ENCODE peak calls at places on chromosomes 12 and 14, in five cellular contexts. U is uterus, F is fibroblast of lung, O is foreskin keratinocyte, K is HepG2. N is an unnamed sample.

GRCh38 chr14:50380455-50380854 is 16.2 kb downstream of the CDKL1 start:
- DNase-seq in U (no peak), F (no peak), O (no peak), K (no peak), N (no peak)

GRCh38 chr12:102953221-102953620 is 4.3 kb upstream of the ASCL1 start:
- DNase-seq in U (no peak), F (no peak), O (no peak), K (no peak), N (no peak)

GRCh38 chr12:113980537-113981337 is 14.6 kb upstream of the RBM19 start:
- DNase-seq in U (no peak), F (peak; percentile 55), O (peak; percentile 13), K (peak; percentile 47), N (no peak)

GRCh38 chr12:120264511-120265202 is 873 bp downstream of the PXN start:
- DNase-seq in U (peak; percentile 36), F (no peak), O (peak; percentile 89), K (no peak), N (no peak)

GRCh38 chr14:57871487-57872080 is 5.7 kb upstream of the SLC35F4 start:
- DNase-seq in U (no peak), F (peak; percentile 63), O (peak; percentile 14), K (peak; percentile 26), N (no peak)

GRCh38 chr12:5230151-5230550 is 186.5 kb downstream of the KCNA5 start:
- DNase-seq in U (no peak), F (peak; percentile 61), O (no peak), K (no peak), N (no peak)

GRCh38 chr12:53299101-53299453 is 418 bp upstream of the MYG1 start:
- DNase-seq in U (no peak), F (peak; percentile 76), O (no peak), K (peak; percentile 23), N (no peak)

GRCh38 chr12:91744613-91745012 is 401.0 kb downstream of the BTG1 start:
- DNase-seq in U (no peak), F (no peak), O (no peak), K (no peak), N (no peak)

GRCh38 chr12:87054225-87054624 is 798.0 kb upstream of the MGAT4C start:
- DNase-seq in U (no peak), F (peak; percentile 61), O (no peak), K (no peak), N (no peak)

GRCh38 chr14:101654051-101654450 is 92.8 kb downstream of the DIO3 start:
- DNase-seq in U (no peak), F (no peak), O (no peak), K (no peak), N (no peak)

GRCh38 chr12:90987101-90987500 is 17.7 kb downstream of the EPYC start:
- DNase-seq in U (no peak), F (peak; percentile 89), O (no peak), K (no peak), N (no peak)

GRCh38 chr12:64746663-64747062 is 12.5 kb downstream of the GNS start:
- DNase-seq in U (no peak), F (peak; percentile 37), O (no peak), K (no peak), N (no peak)

GRCh38 chr12:1130164-1130563 is 139.1 kb downstream of the ERC1 start:
- DNase-seq in U (no peak), F (peak; percentile 13), O (no peak), K (peak; percentile 83), N (no peak)

GRCh38 chr14:76760331-76761197 is 704 bp upstream of the VASH1 start:
- DNase-seq in U (no peak), F (no peak), O (no peak), K (no peak), N (no peak)

GRCh38 chr12:124515981-124516380 is 51.4 kb downstream of the NCOR2 start:
- DNase-seq in U (no peak), F (no peak), O (no peak), K (no peak), N (no peak)

GRCh38 chr12:130031571-130032189 is 127.9 kb upstream of the TMEM132D start:
- DNase-seq in U (no peak), F (no peak), O (no peak), K (peak; percentile 60), N (peak; percentile 29)

GRCh38 chr14:74245292-74245691 is 6.0 kb downstream of the VSX2 start:
- DNase-seq in U (no peak), F (no peak), O (no peak), K (no peak), N (no peak)

GRCh38 chr12:57842342-57843294 is 3.9 kb downstream of the CTDSP2 start:
- DNase-seq in U (no peak), F (no peak), O (no peak), K (no peak), N (no peak)

GRCh38 chr12:57845478-57846284 is 848 bp downstream of the CTDSP2 start:
- DNase-seq in U (peak; percentile 71), F (peak; percentile 30), O (no peak), K (peak; percentile 90), N (peak; percentile 79)

GRCh38 chr12:57846577-57847319 is at the start of gene CTDSP2:
- DNase-seq in U (peak; percentile 100), F (peak; percentile 97), O (peak; percentile 83), K (peak; percentile 95), N (peak; percentile 100)

GRCh38 chr12:57846285-57846576 is 298 bp downstream of the CTDSP2 start:
- DNase-seq in U (no peak), F (no peak), O (no peak), K (no peak), N (no peak)

GRCh38 chr12:57844725-57845477 is 1.6 kb downstream of the CTDSP2 start:
- DNase-seq in U (peak; percentile 86), F (peak; percentile 73), O (no peak), K (peak; percentile 68), N (peak; percentile 70)
- TF ChIP-seq CTCF in U (no peak), F (no peak), O (no peak), K (no peak), N (no peak)

DNA sequence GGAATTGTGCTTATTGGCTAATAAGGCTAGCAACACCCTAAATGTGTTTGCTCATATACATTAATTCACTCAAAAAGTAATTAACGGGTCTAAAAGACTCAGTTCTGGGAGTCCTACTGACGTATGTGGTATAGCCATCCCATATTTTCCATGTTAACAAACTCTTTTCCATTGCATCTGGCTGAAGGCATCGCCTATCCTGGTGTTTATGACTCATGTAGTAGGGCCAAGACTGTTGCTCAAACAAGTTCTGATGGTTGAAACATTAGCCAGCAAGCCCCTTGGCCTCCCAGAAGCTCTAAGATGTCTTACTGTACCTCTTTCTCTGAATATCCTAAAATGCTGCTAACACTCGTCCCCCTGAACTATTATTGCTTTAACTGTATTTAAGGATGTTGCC is 98.4 kb downstream of the PHLDA1 start:
- DNase-seq in U (no peak), F (peak; percentile 94), O (peak; percentile 81), K (no peak), N (no peak)
- H3K4me1 ChIP-seq in U (no peaks in the 10 kb centered on the region), F (peaks cover 5% of the 10 kb centered on the region), O (peaks cover 18% of the 10 kb centered on the region), K (peaks cover 70% of the 10 kb centered on the region), N (peaks cover 21% of the 10 kb centered on the region)

GRCh38 chr14:103502877-103503276 is 19.8 kb downstream of the CKB start:
- DNase-seq in U (peak; percentile 6), F (no peak), O (no peak), K (no peak), N (no peak)

GRCh38 chr14:103501921-103502669 is 20.5 kb downstream of the CKB start:
- DNase-seq in U (peak; percentile 8), F (no peak), O (no peak), K (no peak), N (no peak)

GRCh38 chr14:103499709-103500108 is 22.9 kb downstream of the CKB start:
- DNase-seq in U (peak; percentile 12), F (no peak), O (no peak), K (no peak), N (no peak)

GRCh38 chr14:103501041-103501870 is 21.4 kb downstream of the CKB start:
- DNase-seq in U (peak; percentile 11), F (no peak), O (no peak), K (no peak), N (no peak)

GRCh38 chr14:103500148-103500990 is 22.3 kb downstream of the CKB start:
- DNase-seq in U (peak; percentile 92), F (peak; percentile 69), O (no peak), K (peak; percentile 72), N (peak; percentile 90)
- TF ChIP-seq CTCF in U (peak; percentile 88), F (peak; percentile 91), O (peak; percentile 92), K (peak; percentile 93), N (peak; percentile 94)

GRCh38 chr12:121802485-121802842 is 1.3 kb upstream of the SETD1B start:
- DNase-seq in U (no peak), F (no peak), O (no peak), K (no peak), N (no peak)
- H3K4me1 ChIP-seq in U (peaks cover 16% of the 10 kb centered on the region), F (peaks cover 20% of the 10 kb centered on the region), O (peaks cover 29% of the 10 kb centered on the region), K (peaks cover 44% of the 10 kb centered on the region), N (peaks cover 79% of the 10 kb centered on the region)

DNA sequence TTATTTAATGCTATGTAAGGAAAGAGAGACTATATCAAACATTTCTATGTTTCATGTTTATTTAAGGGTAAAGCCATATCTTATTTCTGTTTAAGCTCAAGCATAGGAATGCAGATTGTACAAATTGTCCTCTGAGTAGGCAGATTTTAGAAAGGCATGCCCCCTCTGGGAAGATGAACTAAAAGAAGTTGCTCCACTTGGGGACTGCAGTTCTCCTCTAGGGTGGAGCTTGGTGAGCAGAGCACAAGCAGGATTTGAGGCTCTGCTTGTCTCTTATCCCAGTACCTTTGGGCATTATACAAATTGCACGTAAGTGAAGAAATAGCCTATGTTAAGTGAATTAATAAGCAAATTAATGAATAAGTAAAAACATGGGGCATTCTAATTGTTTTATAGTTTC is 96.2 kb upstream of the PDE3A start:
- DNase-seq in U (no peak), F (no peak), O (no peak), K (no peak), N (no peak)
- TF ChIP-seq CTCF in U (no peak), F (no peak), O (no peak), K (no peak), N (no peak)

N was measured in left ventricle myocardium inferior.